ENCODE peak calls at places on chromosomes 16 and 17, in four cellular contexts. G, U, D and R are unnamed samples.
A peak's percentile ranks its signal among the peaks of the same experiment; 100 is the strongest.

GRCh38 chr17:49018116-49018612 is 21.0 kb downstream of the IGF2BP1 start:
- DNase-seq in G (no peak), U (no peak), D (no peak), R (no peak)

GRCh38 chr17:41223821-41224220 is 2.6 kb upstream of the KRTAP9-2 start:
- DNase-seq in G (no peak), U (no peak), D (no peak), R (no peak)

GRCh38 chr16:85491798-85492616 is 121.1 kb upstream of the GSE1 start:
- DNase-seq in G (peak; percentile 62), U (no peak), D (no peak), R (peak; percentile 83)

GRCh38 chr17:8015957-8016631 is 13.7 kb downstream of the GUCY2D start:
- DNase-seq in G (peak; percentile 78), U (no peak), D (peak; percentile 52), R (peak; percentile 74)

GRCh38 chr17:56690441-56691291 is 97.2 kb downstream of the NOG start:
- DNase-seq in G (no peak), U (no peak), D (no peak), R (no peak)

GRCh38 chr16:27823438-27823820 is 240.1 kb downstream of the GSG1L start:
- DNase-seq in G (no peak), U (no peak), D (no peak), R (no peak)

GRCh38 chr16:86931410-86931941 is 353.1 kb downstream of the FOXL1 start:
- DNase-seq in G (peak; percentile 62), U (no peak), D (no peak), R (peak; percentile 29)

GRCh38 chr16:79008036-79008868 is 592.3 kb downstream of the MAF start:
- DNase-seq in G (no peak), U (no peak), D (no peak), R (no peak)